ENCODE peak calls at places on chromosome 22, in five cellular contexts. F, J, L, U and A are unnamed samples.

GRCh38 chr22:37514526-37515051 is 4.6 kb downstream of the CARD10 start:
- DNase-seq in U (no peak), F (no peak), L (no peak), J (no peak), A (no peak)

GRCh38 chr22:30226192-30226832 is 20.2 kb downstream of the LIF start:
- DNase-seq in L (no peak), F (no peak), J (no peak), U (no peak), A (no peak)

GRCh38 chr22:48644108-48644507 is 1183.6 kb downstream of the BRD1 start:
- DNase-seq in L (no peak), F (no peak), J (peak; percentile 31), U (no peak), A (no peak)

GRCh38 chr22:47551438-47551788 is 789.0 kb downstream of the TBC1D22A start:
- DNase-seq in L (no peak), J (no peak), U (no peak), F (no peak), A (no peak)

GRCh38 chr22:39997421-39997820 is 2.7 kb downstream of the FAM83F start:
- DNase-seq in F (no peak), U (no peak), J (no peak), L (no peak), A (no peak)

GRCh38 chr22:24023204-24023789 is 12.2 kb downstream of the CABIN1 start:
- DNase-seq in U (no peak), J (no peak), L (no peak), F (no peak), A (no peak)

GRCh38 chr22:21964234-21964633 is 11.6 kb upstream of the PPM1F start:
- DNase-seq in U (no peak), L (no peak), J (no peak), F (no peak), A (no peak)

GRCh38 chr22:29074276-29074625 is 1.4 kb downstream of the KREMEN1 start:
- DNase-seq in U (no peak), L (no peak), F (no peak), J (no peak), A (no peak)

GRCh38 chr22:50526849-50527801 is 1.7 kb upstream of the SCO2 start:
- DNase-seq in L (no peak), F (peak; percentile 60), U (peak; percentile 88), J (peak; percentile 73), A (no peak)

GRCh38 chr22:42263944-42264343 is 6.5 kb downstream of the TCF20 start:
- DNase-seq in J (no peak), L (no peak), U (no peak), F (no peak), A (no peak)

GRCh38 chr22:30459206-30460052 is 12.4 kb downstream of the SEC14L3 start:
- DNase-seq in J (peak; percentile 35), U (no peak), L (no peak), F (peak; percentile 20), A (no peak)

GRCh38 chr22:41314821-41315220 is 13.5 kb downstream of the ZC3H7B start:
- DNase-seq in U (no peak), L (no peak), F (no peak), J (no peak), A (no peak)

GRCh38 chr22:35516723-35517122 is 23.9 kb upstream of the RASD2 start:
- DNase-seq in U (no peak), J (no peak), L (no peak), F (no peak), A (no peak)